ENCODE peak calls at places on chromosomes 3 and 15, in four cellular contexts. A is naive thymus-derived CD4-positive, alpha-beta T cell; Z is esophagus muscularis mucosa; W is CD4-positive, alpha-beta memory T cell. X is an unnamed sample.

GRCh38 chr3:65195211-65195610 is 507.4 kb upstream of the ADAMTS9 start:
- DNase-seq in Z (no peak), A (no peak), W (no peak), X (no peak)

GRCh38 chr3:80017369-80017768 is 249.6 kb upstream of the ROBO1 start:
- DNase-seq in Z (no peak), W (no peak), A (no peak), X (no peak)

GRCh38 chr3:134768845-134769244 is 26.2 kb upstream of the EPHB1 start:
- DNase-seq in A (no peak), Z (peak; percentile 37), W (no peak), X (peak; percentile 43)

GRCh38 chr15:26891448-26891881 is 24.6 kb downstream of the GABRA5 start:
- DNase-seq in W (no peak), A (peak; percentile 11), Z (peak; percentile 91), X (peak; percentile 36)

GRCh38 chr3:37559461-37559860 is 302.2 kb upstream of the CTDSPL start:
- DNase-seq in A (no peak), Z (no peak), W (no peak), X (no peak)

GRCh38 chr3:105399611-105400010 is 32.9 kb downstream of the ALCAM start:
- DNase-seq in W (no peak), Z (no peak), A (no peak), X (no peak)

GRCh38 chr3:21216598-21216997 is 534.4 kb downstream of the ZNF385D start:
- DNase-seq in A (no peak), W (no peak), Z (no peak), X (no peak)

GRCh38 chr15:78092111-78093041 is at the start of gene SH2D7:
- DNase-seq in Z (no peak), A (no peak), W (no peak), X (no peak)

GRCh38 chr3:99970198-99970597 is 144.1 kb downstream of the FILIP1L start:
- DNase-seq in W (no peak), A (no peak), Z (no peak), X (no peak)

GRCh38 chr3:142028174-142028833 is 121.0 kb downstream of the TFDP2 start:
- DNase-seq in Z (no peak), A (peak; percentile 70), W (peak; percentile 51), X (peak; percentile 60)

GRCh38 chr3:105402287-105402801 is 35.6 kb downstream of the ALCAM start:
- DNase-seq in W (no peak), A (no peak), Z (no peak), X (no peak)

GRCh38 chr15:43006991-43007390 is 86.4 kb upstream of the TTBK2 start:
- DNase-seq in A (no peak), W (no peak), Z (no peak), X (no peak)

GRCh38 chr3:134430950-134431445 is 54.8 kb downstream of the ANAPC13 start:
- DNase-seq in W (no peak), A (no peak), Z (no peak), X (no peak)

GRCh38 chr3:185764168-185764988 is 60.5 kb downstream of the IGF2BP2 start:
- DNase-seq in W (no peak), Z (no peak), A (no peak), X (no peak)

GRCh38 chr15:73924258-73924921 is 1.9 kb upstream of the LOXL1 start:
- DNase-seq in Z (no peak), W (no peak), A (no peak), X (no peak)
- H3K4me1 ChIP-seq in Z (peaks cover 91% of the 10 kb centered on the region), W (peaks cover 81% of the 10 kb centered on the region), A (peaks cover 34% of the 10 kb centered on the region), X (no peaks in the 10 kb centered on the region)

GRCh38 chr3:149581248-149581647 is 76.6 kb downstream of the WWTR1 start:
- DNase-seq in W (no peak), A (no peak), Z (no peak), X (no peak)
- H3K4me1 ChIP-seq in W (peaks cover 11% of the 10 kb centered on the region), A (peaks cover 3% of the 10 kb centered on the region), Z (peaks cover 90% of the 10 kb centered on the region), X (peaks cover 21% of the 10 kb centered on the region)

DNA sequence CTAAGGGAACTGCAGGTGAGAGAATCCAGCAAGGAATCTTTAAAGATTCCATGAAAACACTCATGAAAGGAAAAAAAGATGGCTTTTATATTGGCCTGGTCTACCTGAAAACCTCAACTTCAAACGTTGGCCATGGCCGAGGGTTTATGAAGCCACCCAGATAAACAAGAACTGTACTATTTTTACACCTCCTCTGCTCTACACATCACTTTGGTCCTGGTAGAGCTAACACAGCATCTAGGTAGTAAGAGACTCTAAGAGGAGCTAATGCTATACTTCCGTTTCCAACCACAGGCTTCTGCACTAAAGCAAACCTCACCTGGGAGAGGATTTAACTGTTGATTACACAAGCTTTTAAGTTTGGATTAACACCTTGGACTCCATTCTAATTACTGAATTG is 466.2 kb downstream of the FGF12 start:
- DNase-seq in A (no peak), Z (no peak), W (no peak), X (no peak)
- H3K4me1 ChIP-seq in A (no peaks in the 10 kb centered on the region), Z (peaks cover 37% of the 10 kb centered on the region), W (no peaks in the 10 kb centered on the region), X (no peaks in the 10 kb centered on the region)

DNA sequence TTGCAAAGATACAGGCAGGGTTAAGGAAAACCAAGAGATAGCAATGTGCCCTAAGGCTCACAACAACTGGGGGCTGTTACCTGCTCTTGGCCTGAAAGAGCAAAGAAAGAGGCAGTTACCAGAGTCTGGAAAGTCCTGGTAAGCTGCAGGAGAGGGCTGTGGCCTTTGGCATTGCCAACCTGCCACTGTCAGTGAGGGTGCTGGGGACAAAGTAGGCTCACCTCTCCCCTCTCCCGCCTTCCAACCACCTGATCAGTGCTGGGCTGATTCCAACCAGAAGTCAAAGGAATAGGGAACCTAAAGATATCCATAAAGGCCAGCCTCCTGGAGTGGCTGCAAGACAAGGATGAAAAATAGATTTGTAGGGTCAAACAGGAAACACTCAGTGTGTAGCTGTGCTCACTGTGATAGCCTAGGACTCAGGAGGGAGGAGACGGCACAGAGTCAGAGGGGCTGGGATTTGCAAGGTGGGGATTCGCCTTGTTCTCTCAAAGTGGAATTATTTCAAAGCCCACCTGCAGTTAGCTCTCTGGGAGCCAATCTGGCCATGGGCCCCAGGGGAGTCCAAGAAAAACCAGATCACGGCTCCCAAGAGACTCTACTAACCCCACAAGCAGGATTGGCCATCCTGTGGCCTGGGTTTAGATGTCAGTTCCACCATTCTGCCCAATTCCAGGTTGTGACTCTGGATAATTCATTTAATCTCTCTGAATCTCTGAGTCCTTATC is 204.0 kb upstream of the BCL6 start:
- DNase-seq in A (no peak), W (no peak), Z (no peak), X (no peak)
- H3K4me1 ChIP-seq in A (peaks cover 20% of the 10 kb centered on the region), W (peaks cover 15% of the 10 kb centered on the region), Z (peaks cover 6% of the 10 kb centered on the region), X (no peaks in the 10 kb centered on the region)

GRCh38 chr15:63638828-63639227 is 41.6 kb downstream of the FBXL22 start:
- DNase-seq in W (no peak), A (no peak), Z (no peak), X (no peak)
- H3K4me1 ChIP-seq in W (no peaks in the 10 kb centered on the region), A (no peaks in the 10 kb centered on the region), Z (no peaks in the 10 kb centered on the region), X (no peaks in the 10 kb centered on the region)

DNA sequence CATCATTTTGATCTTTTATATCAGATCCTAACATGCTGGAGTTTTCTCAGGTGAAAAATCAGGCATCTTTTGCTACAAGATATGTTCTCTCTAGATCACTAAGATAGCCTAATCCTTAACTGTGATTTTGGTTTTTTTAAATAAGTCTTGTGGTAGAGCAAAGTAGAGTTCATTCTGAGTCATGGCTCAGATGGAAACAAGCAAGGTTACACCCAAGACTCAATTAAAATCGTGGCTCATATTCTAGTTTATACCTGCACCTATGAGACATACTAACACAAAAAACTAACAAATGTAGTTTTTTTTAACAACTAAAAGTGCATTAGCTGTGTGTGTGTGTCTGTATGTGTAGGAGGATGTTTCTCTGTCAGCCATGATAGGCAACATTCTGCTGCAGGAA is 428.2 kb downstream of the NLGN1 start:
- DNase-seq in W (no peak), Z (no peak), A (no peak), X (no peak)
- H3K4me1 ChIP-seq in W (no peaks in the 10 kb centered on the region), Z (no peaks in the 10 kb centered on the region), A (no peaks in the 10 kb centered on the region), X (no peaks in the 10 kb centered on the region)

GRCh38 chr3:19272296-19272695 is 124.0 kb downstream of the KCNH8 start:
- DNase-seq in W (no peak), Z (no peak), A (no peak), X (no peak)
- H3K4me1 ChIP-seq in W (no peaks in the 10 kb centered on the region), Z (no peaks in the 10 kb centered on the region), A (no peaks in the 10 kb centered on the region), X (no peaks in the 10 kb centered on the region)

GRCh38 chr15:79965836-79966630 is 5.0 kb downstream of the BCL2A1 start:
- DNase-seq in A (no peak), Z (no peak), W (no peak), X (no peak)

GRCh38 chr15:79964232-79964820 is 6.7 kb downstream of the BCL2A1 start:
- DNase-seq in W (no peak), Z (no peak), A (no peak), X (no peak)

GRCh38 chr15:79969175-79969574 is 1.8 kb downstream of the BCL2A1 start:
- DNase-seq in Z (no peak), W (no peak), A (no peak), X (no peak)

GRCh38 chr15:79966634-79967330 is 4.2 kb downstream of the BCL2A1 start:
- DNase-seq in A (no peak), Z (no peak), W (no peak), X (no peak)

DNA sequence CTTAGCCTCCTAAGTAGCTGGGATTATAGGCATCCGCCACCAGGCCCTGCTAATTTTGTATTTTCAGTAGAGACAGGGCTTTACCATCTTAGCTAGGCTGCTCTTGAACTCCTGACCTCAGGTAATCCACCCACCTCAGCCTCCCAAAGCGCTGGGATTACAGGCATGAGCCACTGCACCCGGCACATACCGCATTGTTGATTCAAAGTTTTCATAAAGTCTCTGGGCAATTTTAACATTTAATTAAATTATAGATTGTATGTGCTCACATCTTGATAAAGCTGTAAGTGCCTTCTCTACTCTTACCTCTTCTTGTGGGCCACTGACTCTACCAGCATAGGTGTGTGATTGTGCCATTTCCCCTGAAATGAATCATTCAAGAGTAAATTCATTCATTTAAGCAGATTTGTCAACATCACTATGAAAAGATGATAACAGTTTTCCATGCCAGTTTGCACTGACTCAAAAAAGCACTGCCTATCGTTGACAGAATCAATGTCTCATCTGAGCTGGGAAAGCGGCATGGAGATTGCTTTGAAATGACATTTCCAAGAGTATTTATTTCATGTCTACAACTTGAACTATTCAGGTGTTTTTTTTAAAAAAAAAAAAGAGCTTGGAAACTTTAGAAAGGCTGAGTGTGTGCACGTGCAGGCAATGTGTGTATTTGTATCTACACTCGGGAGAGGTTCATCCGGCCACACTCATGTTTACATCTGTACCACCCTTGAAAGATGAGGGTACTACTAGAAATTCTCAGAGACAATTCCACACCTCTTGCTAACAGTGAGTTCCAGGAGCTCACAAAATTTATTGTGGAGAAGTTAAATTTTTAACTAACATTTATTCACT is 3.4 kb downstream of the BCL2A1 start:
- DNase-seq in Z (no peak), W (no peak), A (no peak), X (no peak)
- H3K4me1 ChIP-seq in Z (no peaks in the 10 kb centered on the region), W (peaks cover 48% of the 10 kb centered on the region), A (peaks cover 27% of the 10 kb centered on the region), X (no peaks in the 10 kb centered on the region)

DNA sequence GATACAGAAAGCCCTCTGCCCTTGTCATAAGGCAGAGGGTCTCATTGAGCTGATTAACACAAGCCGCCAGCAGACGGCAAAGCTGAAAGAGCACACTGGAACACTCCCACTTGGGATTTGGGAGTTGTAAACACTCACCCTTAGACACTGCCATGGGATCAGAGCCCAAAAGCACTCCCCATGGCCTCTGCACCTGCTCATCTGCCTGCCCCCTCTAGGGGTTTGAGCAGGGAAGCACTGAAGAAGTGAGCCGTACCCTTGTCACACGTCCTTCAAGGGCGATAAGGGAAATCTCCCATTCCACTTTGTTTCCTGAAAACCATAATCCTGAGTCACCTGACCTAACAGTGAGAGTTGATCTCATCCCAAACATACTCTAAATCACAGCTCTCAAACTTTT is 14.7 kb downstream of the FSIP1 start:
- DNase-seq in W (no peak), A (no peak), Z (no peak), X (no peak)
- H3K4me1 ChIP-seq in W (no peaks in the 10 kb centered on the region), A (no peaks in the 10 kb centered on the region), Z (peaks cover 17% of the 10 kb centered on the region), X (no peaks in the 10 kb centered on the region)